ENCODE peak calls at places on chromosome 22, in eight cellular contexts. T is NCI-H1930, S is AG04450, L is T-cell, Y is NCI-H2029, Z is HT-29, B is ACHN, F is RPMI7951. M is an unnamed sample.

GRCh38 chr22:41732096-41732772 is 32.9 kb downstream of the MEI1 start:
- DNase-seq in Z (no peak), F (no peak), L (no peak), Y (no peak), B (no peak), S (no peak), T (no peak), M (no peak)

GRCh38 chr22:20783844-20784723 is 10.2 kb downstream of the SERPIND1 start:
- DNase-seq in F (peak), T (no peak), L (peak), B (peak), Z (peak), S (peak), Y (peak), M (peak)

GRCh38 chr22:39290724-39291161 is 28.7 kb downstream of the RPL3 start:
- DNase-seq in Y (no peak), B (peak), L (no peak), S (no peak), T (no peak), F (peak), Z (peak), M (no peak)

GRCh38 chr22:39236321-39237275 is 8.2 kb downstream of the PDGFB start:
- DNase-seq in Z (no peak), T (no peak), L (peak), Y (peak), B (no peak), S (no peak), F (peak), M (peak)

GRCh38 chr22:35894464-35894878 is 134.2 kb downstream of the RBFOX2 start:
- DNase-seq in T (no peak), L (peak), Z (no peak), F (no peak), Y (no peak), S (no peak), B (no peak), M (no peak)

GRCh38 chr22:49878206-49878605 is 24.6 kb downstream of the ZBED4 start:
- DNase-seq in Z (no peak), T (no peak), S (no peak), L (no peak), Y (no peak), F (no peak), B (no peak), M (no peak)

GRCh38 chr22:20154602-20155183 is 3.8 kb upstream of the CCDC188 start:
- DNase-seq in T (peak), Z (peak), B (no peak), L (no peak), Y (no peak), F (no peak), S (no peak), M (no peak)

GRCh38 chr22:43553451-43554258 is 141.8 kb downstream of the MPPED1 start:
- DNase-seq in S (no peak), L (no peak), B (no peak), T (no peak), Z (no peak), F (no peak), Y (no peak), M (no peak)

GRCh38 chr22:50298937-50299656 is 8.3 kb downstream of the PLXNB2 start:
- DNase-seq in Y (no peak), T (no peak), L (no peak), F (no peak), S (no peak), Z (peak), B (no peak), M (no peak)

GRCh38 chr22:43341565-43341964 is 1.6 kb downstream of the SCUBE1 start:
- DNase-seq in B (no peak), S (no peak), Y (no peak), Z (no peak), L (no peak), T (no peak), F (no peak), M (no peak)

GRCh38 chr22:31081963-31082605 is 966 bp downstream of the SMTN start:
- DNase-seq in L (no peak), Z (no peak), B (peak), T (no peak), Y (no peak), F (peak), S (no peak), M (no peak)

GRCh38 chr22:27628891-27629631 is 172.5 kb downstream of the MN1 start:
- DNase-seq in Z (peak), L (no peak), Y (no peak), S (no peak), B (no peak), T (no peak), F (no peak), M (no peak)

GRCh38 chr22:30573594-30574094 is 821 bp downstream of the GAL3ST1 start:
- DNase-seq in L (no peak), Z (peak), B (peak), Y (no peak), S (no peak), F (no peak), T (no peak), M (no peak)

GRCh38 chr22:23251445-23252093 is 71.3 kb downstream of the BCR start:
- DNase-seq in F (peak), S (no peak), B (no peak), Z (no peak), L (no peak), Y (no peak), T (no peak), M (no peak)

GRCh38 chr22:46661221-46661851 is 41.1 kb downstream of the GRAMD4 start:
- DNase-seq in Y (peak), F (peak), S (no peak), Z (peak), B (peak), L (no peak), T (no peak), M (no peak)

GRCh38 chr22:46525681-46526483 is 11.5 kb downstream of the CELSR1 start:
- DNase-seq in B (no peak), S (no peak), Z (no peak), L (no peak), F (no peak), T (no peak), Y (no peak), M (no peak)

M was measured in naive thymus-derived CD8-positive, alpha-beta T cell.